ENCODE peak calls at places on chromosomes 2 and 18, in four cellular contexts. E is fibroblast of mammary gland, Q is uterus, X is endothelial cell. O is an unnamed sample.

GRCh38 chr18:811192-812122 is 585 bp downstream of the YES1 start:
- DNase-seq in Q (peak), E (peak), X (peak), O (peak)

GRCh38 chr2:240584486-240585031 is 2.0 kb upstream of the CAPN10 start:
- DNase-seq in X (no peak), Q (no peak), E (peak), O (peak)

GRCh38 chr2:65436825-65437221 is 4.4 kb upstream of the SPRED2 start:
- DNase-seq in E (no peak), X (no peak), Q (peak), O (peak)

GRCh38 chr2:41116106-41116797 is 664.4 kb upstream of the SLC8A1 start:
- DNase-seq in E (no peak), Q (no peak), X (no peak), O (no peak)

GRCh38 chr2:60948926-60949579 is 67.7 kb downstream of the REL start:
- DNase-seq in E (peak), Q (no peak), X (no peak), O (no peak)

GRCh38 chr2:199302851-199303250 is 154.9 kb downstream of the SATB2 start:
- DNase-seq in Q (no peak), X (no peak), E (peak), O (no peak)

GRCh38 chr2:134508396-134508795 is 210.4 kb downstream of the TMEM163 start:
- DNase-seq in Q (no peak), X (no peak), E (no peak), O (no peak)

GRCh38 chr2:28530785-28531184 is 34.9 kb downstream of the PLB1 start:
- DNase-seq in Q (no peak), X (no peak), E (no peak), O (no peak)

GRCh38 chr2:3038636-3039035 is 339.0 kb downstream of the EIPR1 start:
- DNase-seq in E (no peak), X (no peak), Q (no peak), O (no peak)

GRCh38 chr2:219758907-219759680 is 131.7 kb downstream of the SLC4A3 start:
- DNase-seq in X (no peak), Q (no peak), E (no peak), O (no peak)

GRCh38 chr2:173198338-173198737 is 122.7 kb downstream of the MAP3K20 start:
- DNase-seq in X (no peak), Q (no peak), E (no peak), O (no peak)

GRCh38 chr2:46449712-46450111 is 29.7 kb upstream of the TMEM247 start:
- DNase-seq in X (no peak), E (no peak), Q (no peak), O (no peak)

DNA sequence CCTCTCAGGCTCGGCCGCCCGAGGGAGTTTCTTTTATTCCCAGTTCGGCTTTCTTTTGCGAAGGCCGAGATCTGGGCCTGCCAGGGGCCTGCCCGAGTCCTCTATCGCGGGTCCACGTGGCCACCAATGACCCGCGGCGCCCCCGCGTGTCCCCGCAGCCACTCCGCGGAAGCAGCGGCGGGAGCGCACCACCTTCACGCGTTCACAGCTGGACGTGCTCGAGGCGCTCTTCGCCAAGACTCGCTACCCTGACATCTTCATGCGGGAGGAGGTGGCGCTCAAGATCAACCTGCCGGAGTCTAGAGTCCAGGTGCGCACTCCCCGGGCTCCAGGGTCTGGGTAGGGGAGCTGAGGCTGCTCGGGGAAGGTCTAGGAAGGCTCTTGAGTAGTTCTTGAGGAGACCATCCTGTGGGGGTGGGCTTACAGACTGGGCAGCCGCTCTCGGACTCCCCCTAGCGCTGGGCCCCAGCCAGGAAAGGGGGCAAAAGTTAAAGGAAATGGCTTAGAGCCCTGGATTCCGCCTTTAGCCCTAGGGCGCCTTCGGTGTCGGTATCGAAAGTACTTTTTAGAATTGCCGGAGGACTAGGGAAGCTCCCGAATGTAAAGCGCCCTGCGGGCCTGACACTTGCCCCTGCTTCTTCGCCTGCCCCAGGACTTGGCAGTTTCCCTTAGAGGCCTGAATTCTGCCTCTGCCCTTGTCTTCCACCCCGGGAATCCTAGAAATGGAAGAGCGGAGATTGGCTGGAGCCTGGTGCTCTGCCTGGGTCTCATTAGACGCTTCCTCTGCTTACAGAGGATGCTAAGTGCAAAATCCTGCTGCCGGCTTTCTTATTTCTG is 3.5 kb downstream of the OTX1 start:
- DNase-seq in Q (peak), X (peak), E (no peak), O (peak)
- TF ChIP-seq CTCF in Q (no peak), X (peak), E (peak), O (peak)

GRCh38 chr2:20148841-20149702 is 75.9 kb downstream of the SDC1 start:
- DNase-seq in X (no peak), Q (no peak), E (peak), O (no peak)
- TF ChIP-seq CTCF in X (no peak), Q (no peak), E (no peak), O (no peak)

GRCh38 chr2:233857511-233858118 is 3.3 kb upstream of the HJURP start:
- DNase-seq in Q (no peak), X (peak), E (peak), O (peak)
- TF ChIP-seq CTCF in Q (no peak), X (peak), E (peak), O (peak)

DNA sequence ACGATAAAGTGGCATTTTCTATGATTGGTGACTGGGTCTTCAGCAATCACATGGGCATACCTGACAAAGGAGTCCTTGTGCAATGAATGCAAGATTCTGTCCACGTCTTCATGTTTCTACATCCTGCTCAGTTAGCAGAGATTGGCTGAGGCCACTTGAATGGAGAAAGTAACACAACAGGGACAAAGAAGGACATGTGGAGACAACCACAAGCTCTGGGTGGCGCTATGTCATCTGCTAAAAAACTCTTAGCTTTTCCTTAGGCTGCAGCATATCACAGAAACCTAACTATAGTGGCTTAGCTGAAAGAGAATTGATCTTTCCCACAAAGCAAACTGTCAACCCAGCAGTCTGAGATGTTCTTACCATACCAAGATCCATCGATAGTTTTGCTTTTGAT is 1109.7 kb downstream of the SOCS6 start:
- DNase-seq in X (no peak), E (no peak), Q (no peak), O (peak)
- TF ChIP-seq CTCF in X (no peak), E (no peak), Q (no peak), O (peak)

GRCh38 chr2:74002515-74003391 is 18.0 kb downstream of the TET3 start:
- DNase-seq in X (peak), Q (peak), E (peak), O (peak)
- TF ChIP-seq CTCF in X (no peak), Q (peak), E (no peak), O (no peak)

GRCh38 chr2:229562472-229563127 is 151.8 kb downstream of the DNER start:
- DNase-seq in X (no peak), Q (no peak), E (no peak), O (no peak)
- TF ChIP-seq CTCF in X (no peak), Q (no peak), E (no peak), O (no peak)

DNA sequence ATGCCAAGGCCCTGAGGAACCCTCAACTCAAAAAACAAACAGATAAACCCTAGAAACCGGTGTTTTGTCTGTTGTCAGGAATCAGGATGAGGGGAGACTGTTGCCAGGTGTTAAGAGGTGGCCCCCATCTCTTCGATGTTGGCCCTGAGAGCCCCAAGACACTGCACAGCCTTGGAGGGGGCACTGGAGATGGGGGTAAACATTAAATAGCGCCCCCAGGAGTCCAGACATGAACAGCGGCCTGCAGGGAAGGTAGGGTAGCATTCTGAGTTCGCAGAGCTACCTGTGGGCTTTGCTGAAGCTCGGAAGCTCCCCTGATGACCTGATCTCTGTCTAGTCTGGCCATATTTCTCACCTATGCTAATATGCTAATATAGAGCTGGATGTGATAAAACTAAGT is 97.6 kb upstream of the SMAD2 start:
- DNase-seq in E (no peak), Q (no peak), X (no peak), O (no peak)
- TF ChIP-seq CTCF in E (no peak), Q (no peak), X (peak), O (no peak)

DNA sequence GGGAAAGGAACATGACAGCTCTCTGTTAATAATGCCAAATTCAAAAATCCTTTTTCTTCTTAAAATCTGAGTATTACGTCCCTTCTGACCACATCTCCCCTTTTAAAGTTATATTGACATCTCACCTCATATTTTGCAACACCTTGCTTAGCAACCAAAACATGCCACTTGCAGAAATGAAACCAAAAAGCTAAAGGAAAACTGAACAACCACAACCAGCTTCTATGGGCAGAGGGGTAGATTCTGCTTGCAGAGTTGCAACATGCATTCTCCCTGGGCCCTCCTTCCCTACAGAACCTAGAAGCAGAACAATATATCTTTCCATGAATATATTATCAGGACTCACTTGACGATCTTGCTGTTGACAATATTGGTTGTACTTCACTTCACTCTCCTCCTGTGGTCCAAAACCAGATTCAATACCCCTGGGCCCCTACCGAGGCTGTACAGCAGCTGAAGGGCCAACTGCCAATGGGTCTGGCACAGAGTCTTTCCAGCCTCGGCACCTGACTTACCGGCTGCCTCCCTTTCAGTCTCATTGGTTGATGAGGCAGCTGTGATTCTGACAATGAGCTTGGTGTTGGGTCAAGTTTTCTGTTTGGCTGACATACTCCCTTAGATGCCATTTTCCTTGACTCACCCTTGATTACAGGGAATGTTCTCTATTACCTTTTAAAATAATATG is 616.6 kb downstream of the ZEB2 start:
- DNase-seq in E (peak), X (no peak), Q (no peak), O (no peak)
- TF ChIP-seq CTCF in E (no peak), X (no peak), Q (no peak), O (no peak)

GRCh38 chr2:1192121-1192520 is 221.1 kb upstream of the TPO start:
- DNase-seq in E (no peak), X (no peak), Q (no peak), O (no peak)

GRCh38 chr2:1193801-1194200 is 219.5 kb upstream of the TPO start:
- DNase-seq in E (no peak), Q (no peak), X (no peak), O (no peak)
- TF ChIP-seq CTCF in E (no peak), Q (no peak), X (no peak), O (no peak)

O was measured in glutamatergic neuron.